ENCODE peak calls at places on chromosomes 3 and 15, in five cellular contexts. L, R, D, B and U are unnamed samples.

GRCh38 chr15:25342629-25343028 is 96.2 kb downstream of the UBE3A start:
- DNase-seq in R (no peak), L (no peak), D (no peak), B (no peak), U (no peak)

GRCh38 chr3:108603689-108604088 is 14.2 kb downstream of the DZIP3 start:
- DNase-seq in D (no peak), B (no peak), L (no peak), R (no peak), U (no peak)

GRCh38 chr3:192169332-192169915 is 557.9 kb downstream of the FGF12 start:
- DNase-seq in L (no peak), B (no peak), R (no peak), D (no peak), U (no peak)

GRCh38 chr3:155352900-155353490 is 59.5 kb upstream of the STRIT1 start:
- DNase-seq in L (peak), R (no peak), B (no peak), D (no peak), U (no peak)

GRCh38 chr3:185934726-185935464 is 2.9 kb downstream of the TRA2B start:
- DNase-seq in R (no peak), L (no peak), D (no peak), B (no peak), U (no peak)

GRCh38 chr15:90664650-90665287 is 52.4 kb upstream of the BLM start:
- DNase-seq in B (peak), D (peak), L (no peak), R (no peak), U (no peak)

GRCh38 chr3:122668930-122669730 is 11.5 kb upstream of the PARP14 start:
- DNase-seq in D (no peak), B (no peak), L (no peak), R (no peak), U (no peak)

GRCh38 chr3:188241072-188241471 is 87.1 kb downstream of the LPP start:
- DNase-seq in L (no peak), R (no peak), D (no peak), B (no peak), U (no peak)

GRCh38 chr3:140522653-140523380 is 155.0 kb upstream of the TRIM42 start:
- DNase-seq in B (no peak), R (no peak), L (no peak), D (no peak), U (no peak)

GRCh38 chr15:60369696-60370095 is 28.1 kb downstream of the ANXA2 start:
- DNase-seq in B (no peak), L (no peak), D (no peak), R (no peak), U (no peak)

GRCh38 chr15:100328796-100329195 is 13.0 kb downstream of the ADAMTS17 start:
- DNase-seq in R (no peak), L (no peak), D (no peak), B (no peak), U (no peak)

GRCh38 chr15:86021281-86022264 is 58.1 kb upstream of the AGBL1 start:
- DNase-seq in D (peak), B (no peak), R (peak), L (peak), U (no peak)

GRCh38 chr3:71916747-71917369 is 131.9 kb upstream of the PROK2 start:
- DNase-seq in L (no peak), B (no peak), R (peak), D (no peak), U (no peak)

GRCh38 chr3:182618085-182618732 is 175.1 kb upstream of the ATP11B start:
- DNase-seq in L (peak), R (no peak), D (no peak), B (no peak), U (no peak)

GRCh38 chr15:66253643-66254363 is at the start of gene MEGF11:
- DNase-seq in R (no peak), L (peak), D (no peak), B (no peak), U (no peak)

GRCh38 chr3:52188586-52189404 is 9.2 kb upstream of the ALAS1 start:
- DNase-seq in R (no peak), L (no peak), B (no peak), D (no peak), U (no peak)

GRCh38 chr3:118931996-118932395 is 102.7 kb downstream of the IGSF11 start:
- DNase-seq in D (no peak), L (no peak), B (no peak), R (no peak), U (no peak)

GRCh38 chr15:63351170-63351569 is 30.5 kb downstream of the CA12 start:
- DNase-seq in L (no peak), D (peak), B (peak), R (no peak), U (no peak)

GRCh38 chr3:109356442-109357155 is 19.3 kb upstream of the DPPA4 start:
- DNase-seq in B (no peak), R (no peak), D (no peak), L (no peak), U (no peak)

GRCh38 chr3:129310111-129310601 is 31.5 kb downstream of the HMCES start:
- DNase-seq in B (no peak), L (peak), D (peak), R (no peak), U (no peak)

GRCh38 chr15:63986751-63987341 is 59.4 kb downstream of the DAPK2 start:
- DNase-seq in B (peak), R (no peak), D (peak), L (no peak), U (no peak)

GRCh38 chr15:23416349-23417276 is 30.4 kb downstream of the GOLGA6L2 start:
- DNase-seq in B (peak), R (no peak), D (peak), L (no peak), U (peak)